ENCODE peak calls at places on chromosomes 1 and 21, in ten cellular contexts. C, B, J, X, G, P, U, W, V and Y are unnamed samples.

GRCh38 chr1:228341450-228341813 is 65.2 kb downstream of the TRIM11 start:
- DNase-seq in V (no peak), G (no peak), X (peak), J (no peak), C (no peak), U (no peak), B (peak), W (no peak), P (no peak), Y (no peak)

GRCh38 chr1:2412773-2413494 is 570 bp upstream of the PEX10 start:
- DNase-seq in P (no peak), J (no peak), V (peak), B (peak), C (no peak), U (no peak), X (peak), G (no peak), W (peak), Y (no peak)

GRCh38 chr1:22831729-22832413 is 121.2 kb downstream of the EPHB2 start:
- DNase-seq in G (peak), B (no peak), P (no peak), V (peak), J (peak), W (peak), X (no peak), U (no peak), C (peak), Y (no peak)

GRCh38 chr1:189180057-189180456 is 1297.6 kb downstream of the BRINP3 start:
- DNase-seq in J (no peak), U (no peak), P (no peak), X (no peak), G (peak), C (no peak), W (no peak), B (no peak), V (peak), Y (no peak)

GRCh38 chr1:109629372-109630030 is 9.9 kb downstream of the AMPD2 start:
- DNase-seq in G (no peak), U (no peak), J (no peak), B (no peak), V (no peak), P (no peak), X (no peak), W (no peak), C (no peak), Y (peak)

GRCh38 chr1:83053446-83053845 is 945.5 kb downstream of the TTLL7 start:
- DNase-seq in P (no peak), U (no peak), J (no peak), G (no peak), B (no peak), C (no peak), W (no peak), X (no peak), V (no peak), Y (no peak)

GRCh38 chr1:31572323-31573104 is 3.8 kb upstream of the TINAGL1 start:
- DNase-seq in J (no peak), V (peak), U (no peak), X (no peak), W (peak), P (no peak), B (no peak), C (no peak), G (peak), Y (peak)

GRCh38 chr1:218494449-218494852 is 149.3 kb downstream of the TGFB2 start:
- DNase-seq in U (no peak), W (no peak), X (no peak), P (no peak), C (no peak), G (no peak), V (no peak), B (no peak), J (no peak), Y (no peak)

GRCh38 chr1:246383791-246384190 is 123.3 kb downstream of the SMYD3 start:
- DNase-seq in G (no peak), B (no peak), V (no peak), C (no peak), W (no peak), J (no peak), P (no peak), U (no peak), X (no peak), Y (no peak)

GRCh38 chr21:17513214-17514123 is 626 bp downstream of the CXADR start:
- DNase-seq in V (peak), B (peak), C (no peak), U (peak), G (peak), X (peak), W (peak), J (no peak), P (no peak), Y (no peak)

GRCh38 chr1:52928083-52928404 is 968 bp downstream of the SCP2 start:
- DNase-seq in V (no peak), X (no peak), B (peak), J (no peak), W (no peak), P (no peak), G (no peak), C (no peak), U (no peak), Y (no peak)

GRCh38 chr1:58363639-58364038 is 182.9 kb downstream of the OMA1 start:
- DNase-seq in P (no peak), B (no peak), J (no peak), C (no peak), V (no peak), U (no peak), X (no peak), G (no peak), W (no peak), Y (no peak)

GRCh38 chr1:171758011-171758410 is 16.1 kb upstream of the VAMP4 start:
- DNase-seq in U (no peak), P (no peak), J (no peak), G (no peak), C (no peak), V (no peak), X (no peak), B (no peak), W (no peak), Y (no peak)

GRCh38 chr21:45820171-45821091 is 161.1 kb upstream of the COL6A1 start:
- DNase-seq in V (peak), C (peak), B (peak), W (peak), X (peak), U (peak), G (peak), P (peak), J (peak), Y (peak)

GRCh38 chr1:151993734-151994496 is at the start of gene S100A10:
- DNase-seq in P (no peak), J (no peak), V (peak), G (peak), U (peak), C (peak), W (peak), X (peak), B (peak), Y (peak)

GRCh38 chr1:108617008-108617723 is 43.7 kb downstream of the HENMT1 start:
- DNase-seq in J (no peak), B (no peak), C (no peak), U (no peak), X (no peak), P (no peak), V (no peak), G (no peak), W (no peak), Y (no peak)

GRCh38 chr1:24745711-24746582 is 700 bp downstream of the CLIC4 start:
- DNase-seq in U (peak), W (peak), C (no peak), P (no peak), B (peak), J (no peak), V (peak), G (peak), X (peak), Y (peak)

GRCh38 chr1:161217831-161218230 is 2.7 kb downstream of the FCER1G start:
- DNase-seq in W (no peak), B (no peak), C (no peak), U (no peak), V (no peak), G (no peak), P (no peak), X (no peak), J (no peak), Y (no peak)

GRCh38 chr1:65412984-65413375 is 7.5 kb upstream of the LEPR start:
- DNase-seq in B (no peak), P (no peak), G (no peak), C (no peak), X (no peak), W (no peak), U (no peak), V (no peak), J (no peak), Y (no peak)

GRCh38 chr1:68959631-68960030 is 462.7 kb upstream of the DEPDC1 start:
- DNase-seq in X (no peak), J (no peak), V (no peak), U (no peak), C (no peak), G (no peak), W (no peak), B (no peak), P (no peak), Y (no peak)

GRCh38 chr1:22507582-22507981 is 55.7 kb upstream of the EPHA8 start:
- DNase-seq in U (no peak), W (no peak), G (no peak), C (no peak), V (no peak), P (no peak), J (no peak), X (no peak), B (no peak), Y (no peak)

GRCh38 chr1:30618335-30618747 is 105.0 kb downstream of the MATN1 start:
- DNase-seq in G (no peak), C (no peak), W (no peak), V (no peak), B (no peak), P (no peak), J (peak), U (no peak), X (no peak), Y (no peak)

GRCh38 chr1:187096689-187097088 is 267.9 kb downstream of the PLA2G4A start:
- DNase-seq in V (no peak), P (no peak), G (no peak), X (no peak), U (no peak), B (no peak), W (no peak), C (no peak), J (no peak), Y (no peak)

GRCh38 chr21:43970551-43970950 is 41.6 kb upstream of the TRAPPC10 start:
- DNase-seq in C (no peak), X (no peak), P (no peak), J (no peak), G (no peak), V (no peak), W (no peak), B (no peak), U (no peak), Y (no peak)

GRCh38 chr1:94819945-94820746 is at the start of gene SLC44A3:
- DNase-seq in W (peak), C (no peak), B (peak), V (peak), P (no peak), X (no peak), G (peak), U (no peak), J (no peak), Y (no peak)

GRCh38 chr1:219085082-219085481 is 88.6 kb upstream of the LYPLAL1 start:
- DNase-seq in X (no peak), J (no peak), U (no peak), G (peak), C (no peak), W (peak), V (peak), P (no peak), B (no peak), Y (no peak)

GRCh38 chr1:239123243-239123642 is 263.1 kb upstream of the CHRM3 start:
- DNase-seq in P (no peak), C (no peak), V (no peak), W (no peak), J (no peak), G (no peak), U (no peak), X (no peak), B (no peak), Y (no peak)

GRCh38 chr1:235758931-235759330 is 107.8 kb downstream of the LYST start:
- DNase-seq in X (no peak), J (no peak), B (peak), P (no peak), C (peak), V (peak), U (no peak), G (no peak), W (peak), Y (no peak)

GRCh38 chr1:14113841-14114567 is 414.0 kb downstream of the PRDM2 start:
- DNase-seq in P (no peak), U (no peak), J (no peak), V (peak), B (peak), W (peak), G (peak), C (no peak), X (no peak), Y (peak)

GRCh38 chr21:41819856-41820281 is 53.0 kb upstream of the RIPK4 start:
- DNase-seq in V (no peak), W (no peak), B (no peak), G (no peak), X (no peak), P (no peak), U (no peak), J (no peak), C (no peak), Y (no peak)

GRCh38 chr21:38596264-38597042 is 98.2 kb upstream of the ERG start:
- DNase-seq in J (no peak), B (no peak), C (no peak), X (no peak), V (no peak), U (no peak), W (no peak), P (no peak), G (no peak), Y (no peak)

GRCh38 chr1:32713081-32713480 is 10.5 kb upstream of the SYNC start:
- DNase-seq in C (no peak), P (no peak), G (no peak), V (no peak), U (no peak), B (no peak), W (no peak), J (no peak), X (no peak), Y (no peak)

GRCh38 chr1:237613984-237614383 is 276.7 kb downstream of the ZP4 start:
- DNase-seq in X (no peak), P (no peak), J (no peak), B (no peak), U (no peak), C (no peak), G (no peak), W (no peak), V (no peak), Y (no peak)
- TF ChIP-seq CTCF in X (no peak), P (no peak), J (no peak), B (no peak), U (no peak), C (no peak), G (no peak), W (no peak), V (no peak), Y (no peak)

DNA sequence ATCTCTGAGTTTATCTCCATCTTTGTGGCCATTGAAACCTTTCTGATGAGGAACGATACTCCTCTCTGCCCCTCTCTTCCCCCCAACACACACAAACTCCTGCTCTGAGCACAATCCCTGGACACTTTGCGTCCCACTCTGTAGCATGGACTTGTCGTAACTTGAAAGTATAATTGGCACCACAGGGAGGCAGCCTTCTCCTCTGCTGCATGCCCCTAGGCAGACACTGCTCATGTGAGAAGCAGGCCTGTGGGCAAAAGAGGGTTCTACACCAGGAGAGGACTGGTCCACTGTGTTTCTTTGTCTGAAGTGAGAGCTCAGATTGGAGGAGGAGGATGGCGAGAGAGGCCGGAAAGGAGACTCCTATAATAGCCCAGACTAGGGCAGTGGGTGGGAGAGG is 3.8 kb upstream of the PARS2 start:
- DNase-seq in W (peak), X (no peak), U (no peak), P (no peak), G (peak), B (no peak), J (no peak), V (peak), C (no peak), Y (no peak)
- TF ChIP-seq CTCF in W (peak), X (no peak), U (no peak), P (no peak), G (no peak), B (no peak), J (no peak), V (no peak), C (no peak), Y (no peak)

GRCh38 chr1:241235236-241235897 is 121.6 kb downstream of the RGS7 start:
- DNase-seq in P (no peak), G (peak), X (no peak), C (no peak), U (no peak), V (no peak), B (no peak), W (no peak), J (no peak), Y (no peak)

GRCh38 chr1:241237873-241238272 is 119.1 kb downstream of the RGS7 start:
- DNase-seq in P (no peak), G (no peak), B (no peak), C (no peak), U (no peak), J (no peak), X (no peak), W (no peak), V (no peak), Y (no peak)

DNA sequence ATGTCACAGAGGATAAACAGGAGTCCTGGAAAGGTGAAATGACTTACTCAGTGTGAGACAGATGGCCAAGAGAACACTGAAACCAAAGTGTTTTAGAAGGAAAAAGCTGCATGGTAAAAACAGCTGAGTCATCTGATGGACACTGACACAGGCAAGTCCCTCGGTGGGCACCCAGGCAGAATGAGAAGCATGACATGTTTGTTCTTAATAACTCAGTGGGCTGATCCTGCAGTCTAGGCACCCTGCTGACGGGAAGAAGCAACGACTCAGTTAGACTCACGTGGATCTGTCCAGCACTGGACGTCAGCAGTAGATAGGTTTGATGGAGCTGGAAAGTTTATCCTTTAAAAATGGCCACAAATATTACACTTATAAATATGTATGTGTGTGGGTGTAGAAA is 116.9 kb downstream of the RGS7 start:
- DNase-seq in G (no peak), P (no peak), C (no peak), U (no peak), V (no peak), W (no peak), X (no peak), J (no peak), B (peak), Y (no peak)
- TF ChIP-seq CTCF in G (no peak), P (no peak), C (no peak), U (no peak), V (no peak), W (no peak), X (no peak), J (no peak), B (no peak), Y (no peak)

DNA sequence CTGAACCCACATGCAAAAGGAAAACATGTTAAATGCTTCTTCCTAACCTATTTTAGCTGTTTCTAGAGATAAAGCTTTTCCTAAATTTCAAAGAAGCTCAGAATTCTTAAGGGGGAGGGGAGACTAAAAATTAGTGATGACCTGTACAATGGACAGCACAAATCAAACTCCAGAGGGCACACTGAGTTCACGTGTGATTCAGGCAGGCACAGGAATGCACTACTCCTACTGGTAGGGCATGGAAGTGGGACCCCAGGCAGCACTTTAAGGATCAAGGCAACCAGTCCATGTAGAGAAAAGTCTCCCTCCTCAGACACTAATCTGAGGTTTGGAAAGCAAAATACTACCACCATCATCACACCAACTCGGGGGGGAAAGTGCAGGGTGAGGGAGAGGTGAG is 31.3 kb upstream of the CLCA4 start:
- DNase-seq in J (peak), X (no peak), V (peak), B (no peak), G (peak), P (no peak), C (no peak), U (no peak), W (peak), Y (no peak)
- TF ChIP-seq CTCF in J (peak), X (peak), V (peak), B (no peak), G (peak), P (no peak), C (peak), U (no peak), W (peak), Y (no peak)

DNA sequence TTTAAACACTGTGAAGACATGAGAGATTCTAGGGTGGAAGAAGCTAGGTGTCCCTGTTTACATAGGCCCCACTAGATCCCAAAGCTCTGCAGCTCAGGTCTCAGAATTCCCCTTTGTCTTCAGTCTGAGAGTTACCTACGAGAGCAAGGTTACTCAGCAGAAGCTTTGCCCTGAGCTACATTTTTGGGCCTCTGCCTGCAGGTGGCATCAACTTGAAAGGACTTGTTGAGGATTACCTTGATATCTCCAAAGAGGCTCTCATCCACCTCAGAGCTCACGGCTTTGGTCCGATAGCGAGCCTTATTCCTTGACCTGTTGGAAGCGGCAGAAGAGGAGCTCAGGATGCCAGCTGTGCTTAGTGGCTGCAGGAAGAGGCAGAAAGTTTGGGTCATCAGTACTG is 7.0 kb downstream of the CFAP45 start:
- DNase-seq in P (no peak), V (no peak), C (no peak), W (no peak), G (no peak), J (no peak), X (no peak), B (no peak), U (no peak), Y (no peak)
- TF ChIP-seq CTCF in P (no peak), V (no peak), C (peak), W (no peak), G (no peak), J (peak), X (no peak), B (no peak), U (no peak), Y (no peak)

DNA sequence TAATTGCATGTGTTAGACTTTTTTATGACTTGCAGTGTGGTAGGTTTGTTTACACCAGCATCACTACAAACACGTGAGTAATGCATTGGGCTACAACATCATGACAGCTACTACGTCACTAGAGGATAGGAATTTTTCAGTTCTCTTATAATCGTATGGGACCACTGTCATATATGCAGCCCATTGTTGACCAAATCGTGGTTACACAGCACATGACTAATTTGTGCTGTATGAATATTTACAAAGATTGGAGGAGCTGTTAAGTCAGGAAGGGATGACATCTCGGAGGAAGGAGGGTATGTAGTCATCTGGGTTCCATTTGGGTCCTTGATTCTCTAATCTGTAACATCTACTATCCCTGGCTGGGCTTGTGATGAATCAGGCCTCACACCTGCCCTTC is 270.9 kb downstream of the TNR start:
- DNase-seq in U (no peak), B (no peak), V (no peak), J (no peak), X (no peak), C (no peak), G (peak), P (no peak), W (no peak), Y (no peak)
- TF ChIP-seq CTCF in U (no peak), B (no peak), V (no peak), J (no peak), X (no peak), C (no peak), G (no peak), P (no peak), W (no peak), Y (no peak)

GRCh38 chr1:224643653-224644052 is 27.5 kb downstream of the CNIH3 start:
- DNase-seq in V (no peak), P (no peak), X (no peak), U (no peak), C (no peak), B (no peak), W (no peak), G (no peak), J (no peak), Y (no peak)

GRCh38 chr1:224640018-224640417 is 23.9 kb downstream of the CNIH3 start:
- DNase-seq in V (no peak), P (no peak), X (no peak), B (no peak), J (no peak), C (no peak), W (no peak), U (no peak), G (no peak), Y (no peak)

GRCh38 chr1:224640587-224640986 is 24.5 kb downstream of the CNIH3 start:
- DNase-seq in C (no peak), W (no peak), J (no peak), G (no peak), V (no peak), U (no peak), X (no peak), B (no peak), P (no peak), Y (no peak)

GRCh38 chr1:224639426-224639975 is 23.4 kb downstream of the CNIH3 start:
- DNase-seq in V (no peak), B (no peak), C (no peak), U (no peak), P (no peak), G (no peak), X (no peak), W (no peak), J (no peak), Y (no peak)

GRCh38 chr1:224641030-224641429 is 24.9 kb downstream of the CNIH3 start:
- DNase-seq in U (no peak), X (no peak), C (no peak), W (no peak), P (no peak), G (no peak), V (no peak), B (peak), J (peak), Y (no peak)
- TF ChIP-seq CTCF in U (no peak), X (no peak), C (peak), W (no peak), P (no peak), G (no peak), V (no peak), B (no peak), J (peak), Y (no peak)